ENCODE peak calls at places on chromosome 19, in four cellular contexts. One of them, this sample, is unnamed.

GRCh38 chr19:32302778-32303177 is 42.6 kb upstream of the ZNF507 start:
- DNase-seq in breast epithelium: no peak
- DNase-seq in PC-3: no peak
- DNase-seq in right atrium auricular region: no peak
- DNase-seq in this sample: no peak

GRCh38 chr19:49592486-49593232 is 1.7 kb downstream of the PRR12 start:
- DNase-seq in PC-3: peak; percentile 55
- DNase-seq in right atrium auricular region: no peak
- DNase-seq in breast epithelium: no peak
- DNase-seq in this sample: peak; percentile 80

GRCh38 chr19:42114412-42114811 is 17.8 kb downstream of the POU2F2 start:
- DNase-seq in PC-3: no peak
- DNase-seq in breast epithelium: no peak
- DNase-seq in right atrium auricular region: no peak
- DNase-seq in this sample: no peak

GRCh38 chr19:43700368-43701015 is 15.4 kb upstream of the IRGC start:
- DNase-seq in PC-3: peak; percentile 70
- DNase-seq in right atrium auricular region: peak; percentile 78
- DNase-seq in breast epithelium: peak; percentile 25
- DNase-seq in this sample: peak; percentile 76

GRCh38 chr19:3961007-3961406 is 9.9 kb downstream of the DAPK3 start:
- DNase-seq in right atrium auricular region: no peak
- DNase-seq in breast epithelium: peak; percentile 20
- DNase-seq in PC-3: no peak
- DNase-seq in this sample: no peak

GRCh38 chr19:34148672-34149185 is 23.6 kb upstream of the LSM14A start:
- DNase-seq in PC-3: no peak
- DNase-seq in breast epithelium: no peak
- DNase-seq in right atrium auricular region: no peak
- DNase-seq in this sample: no peak

GRCh38 chr19:10643968-10644290 is 10.2 kb upstream of the ILF3 start:
- DNase-seq in breast epithelium: no peak
- DNase-seq in right atrium auricular region: no peak
- DNase-seq in PC-3: no peak
- DNase-seq in this sample: no peak

GRCh38 chr19:43759515-43759914 is 4.8 kb upstream of the SMG9 start:
- DNase-seq in breast epithelium: peak; percentile 59
- DNase-seq in PC-3: peak; percentile 71
- DNase-seq in right atrium auricular region: no peak
- DNase-seq in this sample: peak; percentile 98

GRCh38 chr19:16200038-16200775 is 2.5 kb downstream of the AP1M1 start:
- DNase-seq in right atrium auricular region: peak; percentile 85
- DNase-seq in PC-3: no peak
- DNase-seq in breast epithelium: no peak
- DNase-seq in this sample: peak; percentile 23

GRCh38 chr19:10566658-10567410 is 1.0 kb upstream of the KRI1 start:
- DNase-seq in PC-3: no peak
- DNase-seq in breast epithelium: no peak
- DNase-seq in right atrium auricular region: no peak
- DNase-seq in this sample: no peak

GRCh38 chr19:16125738-16126495 is 14.2 kb downstream of the RAB8A start:
- DNase-seq in breast epithelium: no peak
- DNase-seq in right atrium auricular region: no peak
- DNase-seq in PC-3: no peak
- DNase-seq in this sample: no peak

GRCh38 chr19:50794778-50795664 is 4.8 kb downstream of the ACP4 start:
- DNase-seq in breast epithelium: no peak
- DNase-seq in PC-3: peak; percentile 51
- DNase-seq in right atrium auricular region: no peak
- DNase-seq in this sample: peak; percentile 32

GRCh38 chr19:50797429-50798115 is 7.4 kb downstream of the ACP4 start:
- DNase-seq in breast epithelium: no peak
- DNase-seq in right atrium auricular region: no peak
- DNase-seq in PC-3: no peak
- DNase-seq in this sample: no peak

GRCh38 chr19:50796634-50797428 is 6.6 kb downstream of the ACP4 start:
- DNase-seq in right atrium auricular region: no peak
- DNase-seq in breast epithelium: no peak
- DNase-seq in PC-3: no peak
- DNase-seq in this sample: no peak

GRCh38 chr19:50795665-50796073 is 5.5 kb downstream of the ACP4 start:
- DNase-seq in PC-3: no peak
- DNase-seq in breast epithelium: no peak
- DNase-seq in right atrium auricular region: no peak
- DNase-seq in this sample: no peak

DNA sequence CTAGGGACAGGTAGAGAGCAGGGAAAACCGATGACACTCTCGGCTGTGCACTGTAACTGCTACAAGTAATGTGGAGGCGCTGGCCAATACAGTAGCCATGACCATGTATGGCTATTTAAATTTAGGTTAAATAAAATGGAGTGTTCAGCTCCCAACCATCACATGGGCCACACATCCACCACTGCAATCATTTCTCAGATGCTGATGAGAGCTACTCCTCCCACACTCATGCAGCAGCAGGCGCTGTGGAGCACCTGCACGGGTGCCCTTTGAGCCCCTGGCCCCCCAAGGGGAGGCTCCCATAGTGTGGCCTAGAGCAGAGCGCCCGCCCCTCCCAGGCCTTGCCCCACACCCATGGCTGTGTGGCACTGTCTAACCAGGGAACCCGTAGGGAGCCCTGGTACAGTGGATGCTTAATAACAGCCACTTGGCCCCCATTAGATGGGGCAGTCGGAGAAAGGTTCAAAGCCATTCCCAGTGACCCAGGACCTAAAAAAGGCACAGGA is 6.0 kb downstream of the ACP4 start:
- DNase-seq in right atrium auricular region: no peak
- DNase-seq in breast epithelium: no peak
- DNase-seq in PC-3: peak; percentile 33
- DNase-seq in this sample: no peak
- TF ChIP-seq CTCF in right atrium auricular region: no peak
- TF ChIP-seq CTCF in breast epithelium: no peak
- TF ChIP-seq CTCF in PC-3: peak; percentile 39
- TF ChIP-seq CTCF in this sample: no peak

DNA sequence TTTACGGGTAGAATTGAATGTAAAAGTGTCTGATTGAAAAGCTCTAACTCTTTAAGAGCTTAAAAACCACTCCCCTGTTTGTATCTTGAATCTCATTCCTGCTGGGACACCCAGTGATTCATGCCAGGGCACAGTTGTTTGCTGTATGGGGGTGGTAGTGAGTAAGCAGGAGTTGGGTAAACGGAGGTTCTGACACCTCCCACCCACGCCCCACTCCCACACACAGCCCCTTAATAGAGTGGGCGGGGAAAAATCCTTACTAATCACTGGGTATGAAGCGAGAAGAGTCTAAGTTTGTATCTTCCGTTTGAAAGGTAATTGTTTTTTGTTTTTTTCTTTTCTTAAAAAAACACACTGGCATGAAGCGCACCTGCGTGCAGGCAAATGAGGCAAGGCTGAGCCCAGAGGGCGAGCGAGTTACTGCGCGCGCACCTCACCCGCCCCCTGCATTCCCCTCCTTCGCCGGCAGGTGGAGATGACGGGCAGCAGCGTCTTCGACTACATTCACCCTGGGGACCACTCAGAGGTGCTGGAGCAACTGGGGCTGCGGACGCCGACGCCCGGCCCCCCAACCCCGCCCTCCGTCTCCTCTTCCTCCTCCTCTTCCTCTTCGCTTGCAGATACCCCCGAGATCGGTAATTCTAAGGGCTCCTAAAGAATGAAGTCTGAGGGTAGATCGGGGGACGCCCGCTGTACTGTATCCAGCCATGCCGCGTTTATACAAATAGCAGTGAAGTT is 12.8 kb downstream of the TMEM160 start:
- DNase-seq in PC-3: peak; percentile 86
- DNase-seq in right atrium auricular region: peak; percentile 85
- DNase-seq in breast epithelium: peak; percentile 85
- DNase-seq in this sample: peak; percentile 96
- H3K4me3 ChIP-seq in PC-3: peak overlapping the region; percentile 67
- H3K4me3 ChIP-seq in right atrium auricular region: peak overlapping the region; percentile 17
- H3K4me3 ChIP-seq in breast epithelium: peak overlapping the region; percentile 51
- H3K4me3 ChIP-seq in this sample: peak overlapping the region; percentile 71

GRCh38 chr19:5498817-5499535 is 43.8 kb downstream of the ZNRF4 start:
- DNase-seq in right atrium auricular region: no peak
- DNase-seq in PC-3: no peak
- DNase-seq in breast epithelium: no peak
- DNase-seq in this sample: no peak

GRCh38 chr19:5501907-5502306 is 46.7 kb downstream of the ZNRF4 start:
- DNase-seq in right atrium auricular region: no peak
- DNase-seq in PC-3: no peak
- DNase-seq in breast epithelium: no peak
- DNase-seq in this sample: no peak

GRCh38 chr19:5504115-5504514 is 48.9 kb downstream of the ZNRF4 start:
- DNase-seq in PC-3: peak; percentile 29
- DNase-seq in breast epithelium: no peak
- DNase-seq in right atrium auricular region: no peak
- DNase-seq in this sample: no peak

GRCh38 chr19:5507056-5507624 is 51.9 kb downstream of the ZNRF4 start:
- DNase-seq in breast epithelium: no peak
- DNase-seq in right atrium auricular region: no peak
- DNase-seq in PC-3: no peak
- DNase-seq in this sample: no peak

DNA sequence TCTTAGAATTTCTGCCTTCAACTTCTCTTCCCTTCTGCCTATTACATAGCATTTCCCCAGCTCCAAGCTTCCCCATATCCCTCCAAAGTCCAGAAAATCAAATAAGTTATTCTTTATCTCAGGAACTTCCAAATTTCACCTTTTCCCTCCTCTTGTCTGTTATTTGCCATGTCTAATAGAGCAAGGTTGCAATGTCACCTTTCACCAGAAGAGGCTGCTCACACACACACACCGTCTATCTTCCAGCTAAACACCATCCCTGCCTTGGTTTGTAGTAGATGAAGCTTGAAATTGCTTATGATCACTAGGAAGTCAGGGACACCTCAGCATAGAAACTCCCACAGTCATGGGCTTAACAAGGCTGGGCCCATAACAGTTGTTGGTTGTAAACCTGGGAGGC is 48.4 kb downstream of the ZNRF4 start:
- DNase-seq in PC-3: peak; percentile 19
- DNase-seq in right atrium auricular region: no peak
- DNase-seq in breast epithelium: no peak
- DNase-seq in this sample: no peak
- TF ChIP-seq CTCF in PC-3: no peak
- TF ChIP-seq CTCF in right atrium auricular region: no peak
- TF ChIP-seq CTCF in breast epithelium: no peak
- TF ChIP-seq CTCF in this sample: no peak

GRCh38 chr19:2540646-2541454 is 64.9 kb downstream of the GADD45B start:
- DNase-seq in PC-3: peak; percentile 96
- DNase-seq in breast epithelium: peak; percentile 98
- DNase-seq in right atrium auricular region: peak; percentile 97
- DNase-seq in this sample: peak; percentile 97
- H3K4me3 ChIP-seq in PC-3: peak overlapping the region; percentile 34
- H3K4me3 ChIP-seq in breast epithelium: peak overlapping the region; percentile 19
- H3K4me3 ChIP-seq in right atrium auricular region: peak overlapping the region; percentile 19
- H3K4me3 ChIP-seq in this sample: no peak overlapping the region

This sample was measured in epithelial cell of esophagus.